ENCODE peak calls at places on chromosomes 4 and X, in four cellular contexts. One of them, this sample, is unnamed.

GRCh38 chrX:27057883-27058282 is 405.3 kb downstream of the PPP4R3C start:
- DNase-seq in substantia nigra: no peak
- DNase-seq in epithelial cell of prostate: no peak
- DNase-seq in sigmoid colon: no peak
- DNase-seq in this sample: no peak

GRCh38 chr4:151798678-151799416 is 38.0 kb upstream of the GATB start:
- DNase-seq in substantia nigra: no peak
- DNase-seq in epithelial cell of prostate: no peak
- DNase-seq in sigmoid colon: no peak
- DNase-seq in this sample: no peak

GRCh38 chr4:60565558-60565957 is 634.6 kb upstream of the ADGRL3 start:
- DNase-seq in substantia nigra: no peak
- DNase-seq in epithelial cell of prostate: no peak
- DNase-seq in sigmoid colon: no peak
- DNase-seq in this sample: no peak

GRCh38 chr4:158462611-158463010 is 59.1 kb upstream of the RXFP1 start:
- DNase-seq in substantia nigra: no peak
- DNase-seq in epithelial cell of prostate: no peak
- DNase-seq in sigmoid colon: no peak
- DNase-seq in this sample: no peak

GRCh38 chr4:37531156-37531555 is 155.0 kb downstream of the RELL1 start:
- DNase-seq in substantia nigra: no peak
- DNase-seq in epithelial cell of prostate: no peak
- DNase-seq in sigmoid colon: no peak
- DNase-seq in this sample: no peak

GRCh38 chr4:15758294-15758693 is 19.8 kb upstream of the CD38 start:
- DNase-seq in substantia nigra: no peak
- DNase-seq in epithelial cell of prostate: no peak
- DNase-seq in sigmoid colon: no peak
- DNase-seq in this sample: no peak

GRCh38 chrX:7908821-7909220 is 18.4 kb downstream of the PNPLA4 start:
- DNase-seq in substantia nigra: no peak
- DNase-seq in epithelial cell of prostate: no peak
- DNase-seq in sigmoid colon: no peak
- DNase-seq in this sample: no peak

GRCh38 chr4:6200922-6201362 is 593 bp upstream of the JAKMIP1 start:
- DNase-seq in substantia nigra: no peak
- DNase-seq in epithelial cell of prostate: no peak
- DNase-seq in sigmoid colon: peak
- DNase-seq in this sample: no peak

GRCh38 chr4:7807351-7807921 is 132.2 kb downstream of the AFAP1 start:
- DNase-seq in substantia nigra: no peak
- DNase-seq in epithelial cell of prostate: no peak
- DNase-seq in sigmoid colon: no peak
- DNase-seq in this sample: no peak

GRCh38 chr4:137703225-137703624 is 170.9 kb upstream of the PCDH18 start:
- DNase-seq in substantia nigra: no peak
- DNase-seq in epithelial cell of prostate: no peak
- DNase-seq in sigmoid colon: no peak
- DNase-seq in this sample: no peak

GRCh38 chr4:182876006-182876405 is 41.2 kb downstream of the DCTD start:
- DNase-seq in substantia nigra: no peak
- DNase-seq in epithelial cell of prostate: no peak
- DNase-seq in sigmoid colon: peak
- DNase-seq in this sample: no peak

GRCh38 chr4:108425988-108426387 is 194.4 kb upstream of the RPL34 start:
- DNase-seq in substantia nigra: no peak
- DNase-seq in epithelial cell of prostate: no peak
- DNase-seq in sigmoid colon: no peak
- DNase-seq in this sample: no peak

GRCh38 chr4:152735302-152735917 is 44.1 kb downstream of the TIGD4 start:
- DNase-seq in substantia nigra: no peak
- DNase-seq in epithelial cell of prostate: no peak
- DNase-seq in sigmoid colon: no peak
- DNase-seq in this sample: no peak

GRCh38 chr4:16253127-16253960 is 27.1 kb upstream of the TAPT1 start:
- DNase-seq in substantia nigra: no peak
- DNase-seq in epithelial cell of prostate: peak
- DNase-seq in sigmoid colon: no peak
- DNase-seq in this sample: no peak

GRCh38 chr4:15333692-15334633 is 93.9 kb upstream of the C1QTNF7 start:
- DNase-seq in substantia nigra: no peak
- DNase-seq in epithelial cell of prostate: no peak
- DNase-seq in sigmoid colon: no peak
- DNase-seq in this sample: no peak

GRCh38 chr4:106238819-106239420 is 77.1 kb downstream of the TBCK start:
- DNase-seq in substantia nigra: no peak
- DNase-seq in epithelial cell of prostate: no peak
- DNase-seq in sigmoid colon: no peak
- DNase-seq in this sample: no peak

GRCh38 chr4:89897867-89898266 is 3.2 kb downstream of the MMRN1 start:
- DNase-seq in substantia nigra: no peak
- DNase-seq in epithelial cell of prostate: no peak
- DNase-seq in sigmoid colon: no peak
- DNase-seq in this sample: no peak

GRCh38 chrX:106802388-106803275 is at the start of gene TBC1D8B:
- DNase-seq in substantia nigra: peak
- DNase-seq in epithelial cell of prostate: peak
- DNase-seq in sigmoid colon: peak
- DNase-seq in this sample: peak

GRCh38 chrX:119687661-119688413 is 5.1 kb downstream of the SEPTIN6 start:
- DNase-seq in substantia nigra: no peak
- DNase-seq in epithelial cell of prostate: no peak
- DNase-seq in sigmoid colon: no peak
- DNase-seq in this sample: no peak

GRCh38 chr4:4640692-4641091 is 98.8 kb upstream of the STX18 start:
- DNase-seq in substantia nigra: no peak
- DNase-seq in epithelial cell of prostate: no peak
- DNase-seq in sigmoid colon: no peak
- DNase-seq in this sample: no peak

GRCh38 chr4:82217986-82218715 is 155.6 kb downstream of the HNRNPD start:
- DNase-seq in substantia nigra: no peak
- DNase-seq in epithelial cell of prostate: no peak
- DNase-seq in sigmoid colon: no peak
- DNase-seq in this sample: no peak

GRCh38 chrX:338836-339400 is 20.3 kb upstream of the GTPBP6 start:
- DNase-seq in substantia nigra: no peak
- DNase-seq in epithelial cell of prostate: no peak
- DNase-seq in sigmoid colon: peak
- DNase-seq in this sample: no peak

GRCh38 chr4:74545488-74545887 is 100.6 kb downstream of the AREG start:
- DNase-seq in substantia nigra: no peak
- DNase-seq in epithelial cell of prostate: no peak
- DNase-seq in sigmoid colon: no peak
- DNase-seq in this sample: no peak

GRCh38 chrX:134711135-134711941 is 53.1 kb upstream of the PLAC1 start:
- DNase-seq in substantia nigra: no peak
- DNase-seq in epithelial cell of prostate: no peak
- DNase-seq in sigmoid colon: no peak
- DNase-seq in this sample: no peak

GRCh38 chr4:83251074-83251835 is 33.3 kb downstream of the COQ2 start:
- DNase-seq in substantia nigra: no peak
- DNase-seq in epithelial cell of prostate: no peak
- DNase-seq in sigmoid colon: no peak
- DNase-seq in this sample: no peak

GRCh38 chr4:37936889-37937498 is 23.2 kb upstream of the PTTG2 start:
- DNase-seq in substantia nigra: no peak
- DNase-seq in epithelial cell of prostate: no peak
- DNase-seq in sigmoid colon: no peak
- DNase-seq in this sample: peak

GRCh38 chr4:38612996-38613395 is 51.0 kb upstream of the KLF3 start:
- DNase-seq in substantia nigra: no peak
- DNase-seq in epithelial cell of prostate: no peak
- DNase-seq in sigmoid colon: no peak
- DNase-seq in this sample: no peak

GRCh38 chr4:159398236-159398638 is 295.4 kb downstream of the RAPGEF2 start:
- DNase-seq in substantia nigra: no peak
- DNase-seq in epithelial cell of prostate: no peak
- DNase-seq in sigmoid colon: no peak
- DNase-seq in this sample: peak

GRCh38 chr4:93063325-93063724 is 759.6 kb downstream of the GRID2 start:
- DNase-seq in substantia nigra: no peak
- DNase-seq in epithelial cell of prostate: no peak
- DNase-seq in sigmoid colon: no peak
- DNase-seq in this sample: no peak

GRCh38 chr4:140052050-140052449 is 101.9 kb downstream of the MAML3 start:
- DNase-seq in substantia nigra: no peak
- DNase-seq in epithelial cell of prostate: no peak
- DNase-seq in sigmoid colon: no peak
- DNase-seq in this sample: no peak

GRCh38 chr4:8030121-8030781 is 90.6 kb upstream of the AFAP1 start:
- DNase-seq in substantia nigra: no peak
- DNase-seq in epithelial cell of prostate: no peak
- DNase-seq in sigmoid colon: no peak
- DNase-seq in this sample: peak

GRCh38 chr4:87109945-87110344 is 110.5 kb downstream of the KLHL8 start:
- DNase-seq in substantia nigra: no peak
- DNase-seq in epithelial cell of prostate: no peak
- DNase-seq in sigmoid colon: no peak
- DNase-seq in this sample: no peak

GRCh38 chr4:87105101-87105852 is 115.1 kb downstream of the KLHL8 start:
- DNase-seq in substantia nigra: no peak
- DNase-seq in epithelial cell of prostate: no peak
- DNase-seq in sigmoid colon: no peak
- DNase-seq in this sample: no peak

GRCh38 chr4:87108142-87108546 is 112.3 kb downstream of the KLHL8 start:
- DNase-seq in substantia nigra: no peak
- DNase-seq in epithelial cell of prostate: no peak
- DNase-seq in sigmoid colon: peak
- DNase-seq in this sample: peak

GRCh38 chr4:87112063-87112462 is 108.4 kb downstream of the KLHL8 start:
- DNase-seq in substantia nigra: no peak
- DNase-seq in epithelial cell of prostate: no peak
- DNase-seq in sigmoid colon: no peak
- DNase-seq in this sample: no peak

GRCh38 chr4:87109121-87109520 is 111.3 kb downstream of the KLHL8 start:
- DNase-seq in substantia nigra: no peak
- DNase-seq in epithelial cell of prostate: no peak
- DNase-seq in sigmoid colon: no peak
- DNase-seq in this sample: no peak
- H3K27ac ChIP-seq in substantia nigra: no peak
- H3K27ac ChIP-seq in epithelial cell of prostate: no peak
- H3K27ac ChIP-seq in sigmoid colon: peak
- H3K27ac ChIP-seq in this sample: peak

GRCh38 chr4:52606766-52607165 is 52.3 kb downstream of the USP46 start:
- DNase-seq in substantia nigra: no peak
- DNase-seq in epithelial cell of prostate: no peak
- DNase-seq in sigmoid colon: no peak
- DNase-seq in this sample: no peak

GRCh38 chr4:52606040-52606439 is 53.1 kb downstream of the USP46 start:
- DNase-seq in substantia nigra: no peak
- DNase-seq in epithelial cell of prostate: no peak
- DNase-seq in sigmoid colon: no peak
- DNase-seq in this sample: no peak

GRCh38 chr4:52600275-52600674 is 58.8 kb downstream of the USP46 start:
- DNase-seq in substantia nigra: no peak
- DNase-seq in epithelial cell of prostate: no peak
- DNase-seq in sigmoid colon: no peak
- DNase-seq in this sample: no peak

GRCh38 chr4:52604215-52604614 is 54.9 kb downstream of the USP46 start:
- DNase-seq in substantia nigra: no peak
- DNase-seq in epithelial cell of prostate: no peak
- DNase-seq in sigmoid colon: no peak
- DNase-seq in this sample: no peak
- H3K27ac ChIP-seq in substantia nigra: no peak
- H3K27ac ChIP-seq in epithelial cell of prostate: no peak
- H3K27ac ChIP-seq in sigmoid colon: no peak
- H3K27ac ChIP-seq in this sample: no peak

DNA sequence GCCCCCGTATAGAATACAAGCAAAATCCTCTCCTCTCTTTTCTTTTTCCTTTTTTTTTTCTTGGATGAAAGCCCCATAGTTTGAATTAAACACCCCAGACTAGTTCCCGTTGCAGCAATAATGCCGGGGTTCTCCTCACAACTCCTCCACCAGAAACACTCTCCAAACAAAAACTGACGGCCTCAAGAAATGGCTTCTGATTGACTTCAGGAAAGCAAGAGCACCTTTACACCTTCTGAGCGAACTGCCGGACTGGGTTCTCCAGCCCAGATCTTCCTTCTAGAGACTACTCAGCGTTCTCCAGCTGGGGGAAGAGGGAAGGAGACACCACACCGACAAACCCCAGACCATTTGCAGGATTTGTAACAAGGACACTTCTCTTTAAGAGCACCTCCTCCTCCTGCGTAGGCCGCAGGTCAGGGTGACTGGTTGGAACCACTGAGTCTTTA is 4.0 kb downstream of the HAND2 start:
- DNase-seq in substantia nigra: no peak
- DNase-seq in epithelial cell of prostate: no peak
- DNase-seq in sigmoid colon: peak
- DNase-seq in this sample: no peak
- H3K27ac ChIP-seq in substantia nigra: no peak
- H3K27ac ChIP-seq in epithelial cell of prostate: no peak
- H3K27ac ChIP-seq in sigmoid colon: peak
- H3K27ac ChIP-seq in this sample: peak

GRCh38 chr4:95761871-95762270 is 78.0 kb upstream of the PDHA2 start:
- DNase-seq in substantia nigra: no peak
- DNase-seq in epithelial cell of prostate: no peak
- DNase-seq in sigmoid colon: no peak
- DNase-seq in this sample: no peak
- H3K27ac ChIP-seq in substantia nigra: no peak
- H3K27ac ChIP-seq in epithelial cell of prostate: no peak
- H3K27ac ChIP-seq in sigmoid colon: no peak
- H3K27ac ChIP-seq in this sample: no peak

DNA sequence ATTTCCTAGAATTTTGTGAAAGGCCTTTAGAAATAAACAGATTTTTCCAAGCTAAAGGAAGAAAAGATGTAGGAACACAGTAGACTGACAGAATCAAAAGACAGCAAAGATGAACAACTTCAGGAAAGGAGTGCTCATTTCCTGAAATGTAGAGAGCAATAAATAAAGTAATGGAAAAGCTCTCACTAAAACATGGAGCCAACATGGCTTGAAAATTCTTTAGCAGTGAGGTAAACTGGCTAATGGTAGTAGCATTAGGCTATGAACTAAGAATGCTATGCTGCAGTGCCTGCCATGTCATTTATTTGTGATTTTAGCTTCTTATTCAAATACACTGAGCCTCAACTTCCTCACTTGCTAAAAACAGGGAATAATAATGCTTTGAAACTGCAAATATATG is 108.7 kb downstream of the IQCM start:
- DNase-seq in substantia nigra: no peak
- DNase-seq in epithelial cell of prostate: no peak
- DNase-seq in sigmoid colon: no peak
- DNase-seq in this sample: no peak
- H3K27ac ChIP-seq in substantia nigra: no peak
- H3K27ac ChIP-seq in epithelial cell of prostate: no peak
- H3K27ac ChIP-seq in sigmoid colon: no peak
- H3K27ac ChIP-seq in this sample: no peak

This sample was measured in gastrocnemius medialis.